ENCODE peak calls at places on chromosomes 11 and 22, in ten cellular contexts. B is GM12865, L is breast epithelium, W is fibroblast of villous mesenchyme, Z is BJ, P is H7, G is adrenal gland, E is heart left ventricle, X is fibroblast of mammary gland, Q is hepatocyte. R is an unnamed sample.

GRCh38 chr11:59197990-59198389 is 14.7 kb downstream of the MPEG1 start:
- DNase-seq in X (no peak), P (no peak), G (peak), L (no peak), Z (no peak), W (peak), Q (peak), E (peak), B (no peak), R (peak)

GRCh38 chr11:44781697-44782096 is 54.9 kb downstream of the TSPAN18 start:
- DNase-seq in X (no peak), E (no peak), Z (no peak), Q (no peak), W (peak), P (no peak), L (no peak), B (no peak), G (no peak), R (no peak)

GRCh38 chr11:64359712-64360402 is 895 bp downstream of the RPS6KA4 start:
- DNase-seq in P (no peak), Q (peak), W (no peak), X (no peak), B (peak), L (no peak), G (no peak), E (no peak), Z (no peak), R (no peak)

GRCh38 chr11:134266841-134267251 is 9.3 kb upstream of the GLB1L3 start:
- DNase-seq in B (no peak), E (no peak), X (peak), P (no peak), W (peak), Q (no peak), G (no peak), L (no peak), Z (peak), R (no peak)

GRCh38 chr22:29702931-29703594 is 16.7 kb upstream of the CABP7 start:
- DNase-seq in X (no peak), E (peak), B (peak), L (no peak), P (peak), G (no peak), W (no peak), Q (no peak), Z (no peak), R (no peak)

GRCh38 chr22:28246392-28246791 is 327.3 kb upstream of the PITPNB start:
- DNase-seq in W (no peak), B (no peak), Z (peak), L (no peak), E (no peak), P (no peak), Q (no peak), G (no peak), X (peak), R (no peak)

GRCh38 chr22:25777411-25777810 is 35.4 kb downstream of the MYO18B start:
- DNase-seq in X (no peak), L (no peak), Q (no peak), G (no peak), W (no peak), B (no peak), Z (no peak), P (no peak), E (no peak), R (no peak)

GRCh38 chr22:37309221-37310074 is 27.1 kb downstream of the CYTH4 start:
- DNase-seq in Z (no peak), G (no peak), Q (no peak), E (no peak), W (no peak), X (no peak), L (no peak), P (peak), B (peak), R (no peak)

GRCh38 chr22:45934659-45935341 is 42.2 kb downstream of the WNT7B start:
- DNase-seq in L (peak), P (no peak), Z (peak), Q (peak), X (peak), B (no peak), E (no peak), G (peak), W (peak), R (no peak)

GRCh38 chr11:30016588-30017363 is at the start of gene KCNA4:
- DNase-seq in Z (no peak), E (peak), L (no peak), G (no peak), X (no peak), Q (peak), B (no peak), W (no peak), P (peak), R (no peak)

GRCh38 chr11:119376197-119376847 is 5.2 kb downstream of the USP2 start:
- DNase-seq in B (no peak), X (no peak), Q (no peak), Z (no peak), L (peak), W (no peak), P (peak), G (no peak), E (peak), R (peak)

GRCh38 chr11:4916581-4916980 is 2.6 kb downstream of the OR51G2 start:
- DNase-seq in Z (no peak), E (no peak), X (no peak), W (no peak), L (no peak), G (no peak), Q (peak), P (no peak), B (no peak), R (no peak)

GRCh38 chr11:134576286-134576685 is 164.2 kb upstream of the B3GAT1 start:
- DNase-seq in P (no peak), Z (no peak), X (no peak), B (no peak), L (peak), E (no peak), W (no peak), G (no peak), Q (no peak), R (no peak)

GRCh38 chr11:44813401-44813800 is 86.6 kb downstream of the TSPAN18 start:
- DNase-seq in X (no peak), P (no peak), B (no peak), Q (no peak), W (no peak), G (peak), Z (no peak), L (no peak), E (peak), R (no peak)

GRCh38 chr22:32308934-32309333 is 48.7 kb upstream of the RFPL3 start:
- DNase-seq in L (no peak), G (no peak), W (no peak), E (no peak), P (no peak), B (no peak), Q (no peak), Z (no peak), X (no peak), R (no peak)

GRCh38 chr11:117443269-117444186 is 115.9 kb downstream of the CEP164 start:
- DNase-seq in E (peak), Q (peak), L (no peak), Z (no peak), P (peak), X (peak), B (peak), W (peak), G (peak), R (peak)

GRCh38 chr11:73154178-73154577 is 12.1 kb upstream of the FCHSD2 start:
- DNase-seq in Z (no peak), L (no peak), B (peak), Q (no peak), P (no peak), E (no peak), W (no peak), G (no peak), X (no peak), R (peak)

GRCh38 chr11:134863294-134863693 is 451.3 kb upstream of the B3GAT1 start:
- DNase-seq in G (no peak), Z (no peak), X (no peak), P (no peak), L (no peak), Q (peak), B (no peak), E (no peak), W (no peak), R (no peak)

DNA sequence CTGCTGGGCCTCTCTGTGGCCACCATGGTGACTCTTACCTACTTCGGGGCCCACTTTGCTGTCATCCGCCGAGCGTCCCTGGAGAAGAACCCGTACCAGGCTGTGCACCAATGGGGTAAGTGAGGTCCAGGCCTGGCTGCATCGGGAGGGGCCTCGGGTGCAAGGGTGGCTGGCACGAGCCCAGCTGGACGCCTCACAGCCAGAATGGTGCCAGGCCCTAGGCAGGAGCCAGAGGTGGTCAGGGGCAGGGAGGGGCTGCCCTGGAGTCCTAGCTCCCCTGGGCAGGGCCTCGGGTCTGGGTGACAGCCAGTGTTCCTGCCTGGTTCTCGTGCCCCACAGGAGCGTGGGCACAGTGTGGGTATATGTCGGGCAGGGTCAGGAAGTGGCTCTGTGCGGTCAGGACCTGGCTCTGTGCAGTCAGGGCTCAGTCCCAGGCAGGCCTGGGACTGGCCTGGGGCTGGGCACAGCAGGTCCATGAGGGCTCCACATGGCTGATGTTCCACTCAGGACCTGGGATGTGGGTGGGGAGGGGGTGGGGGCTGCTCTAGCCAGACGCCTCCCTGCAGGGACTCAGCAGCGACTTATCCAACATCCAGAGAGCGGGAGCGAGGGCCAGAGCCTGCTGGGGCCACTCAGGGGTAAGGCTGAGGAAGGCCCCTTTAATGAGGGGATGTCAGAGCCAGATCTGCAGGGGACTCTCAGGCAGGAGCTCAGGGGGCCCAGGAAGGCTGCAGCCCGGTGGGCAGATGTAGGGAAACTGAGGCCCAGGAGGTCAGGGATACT is 1.2 kb downstream of the TSPAN32 start:
- DNase-seq in Q (peak), P (no peak), L (peak), G (peak), W (no peak), E (peak), X (no peak), B (no peak), Z (no peak), R (no peak)
- H3K4me3 ChIP-seq in Q (no peak), P (no peak), L (no peak), G (no peak), W (no peak), E (peak), X (no peak), B (no peak), Z (no peak), R (no peak)

DNA sequence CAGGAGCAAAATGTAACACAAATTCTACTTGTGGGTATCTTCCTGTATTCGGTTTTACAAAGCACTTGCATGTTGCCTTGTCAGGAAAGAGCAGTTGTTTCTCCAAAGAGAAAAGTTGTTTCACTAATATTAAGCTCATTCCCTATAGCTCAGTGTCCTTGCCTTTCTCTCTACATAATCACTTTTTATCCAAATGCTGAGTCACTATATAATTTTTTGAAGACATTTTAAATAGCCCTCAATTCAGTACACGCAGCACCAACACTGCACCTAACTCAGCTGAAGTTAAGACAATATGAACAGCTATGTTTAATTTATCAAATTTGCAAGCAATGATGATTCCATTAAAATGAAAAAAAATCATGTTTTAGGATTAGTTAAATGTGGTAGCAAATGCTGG is 14.5 kb upstream of the MRTFA start:
- DNase-seq in B (no peak), X (no peak), G (no peak), Q (no peak), L (no peak), E (no peak), Z (no peak), P (no peak), W (no peak), R (no peak)
- H3K4me3 ChIP-seq in B (peak), X (peak), G (peak), Q (no peak), L (peak), E (peak), Z (no peak), P (no peak), W (peak), R (peak)

DNA sequence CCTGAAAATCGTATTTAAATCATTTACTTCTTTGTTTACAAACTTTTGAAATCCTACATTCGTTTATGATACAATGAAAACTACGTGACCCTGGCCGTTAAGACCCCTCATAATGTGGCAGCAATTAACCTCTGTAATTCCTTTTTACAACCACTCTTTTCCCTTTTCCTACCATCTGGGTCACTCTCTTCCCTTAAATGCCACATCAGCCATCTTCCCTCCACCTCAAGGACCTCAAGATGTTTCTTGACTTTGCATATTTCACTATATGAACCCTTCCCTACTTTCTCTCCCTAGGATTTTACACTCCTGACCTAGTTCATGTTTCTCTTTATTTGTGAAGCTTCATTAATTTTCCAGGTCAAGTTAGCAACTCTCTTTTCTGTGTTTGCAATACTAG is 26.8 kb downstream of the OR2AG2 start:
- DNase-seq in E (no peak), Z (no peak), W (no peak), X (no peak), P (no peak), L (no peak), Q (no peak), G (no peak), B (peak), R (no peak)
- H3K4me3 ChIP-seq in E (peak), Z (no peak), W (no peak), X (no peak), P (no peak), L (no peak), Q (no peak), G (no peak), B (peak), R (no peak)

GRCh38 chr11:106986261-106986660 is 32.0 kb downstream of the GUCY1A2 start:
- DNase-seq in X (peak), Z (peak), G (no peak), L (no peak), P (no peak), Q (peak), E (no peak), B (no peak), W (peak), R (peak)

GRCh38 chr11:106989056-106989455 is 29.2 kb downstream of the GUCY1A2 start:
- DNase-seq in X (peak), G (no peak), P (no peak), L (no peak), W (peak), B (no peak), Q (no peak), E (no peak), Z (no peak), R (no peak)

GRCh38 chr11:106986673-106987072 is 31.6 kb downstream of the GUCY1A2 start:
- DNase-seq in G (no peak), Q (no peak), X (no peak), Z (no peak), P (no peak), W (no peak), E (no peak), L (no peak), B (no peak), R (peak)

GRCh38 chr11:106988151-106988806 is 30.0 kb downstream of the GUCY1A2 start:
- DNase-seq in Z (peak), G (no peak), P (no peak), X (peak), E (no peak), L (no peak), W (peak), Q (peak), B (no peak), R (no peak)

DNA sequence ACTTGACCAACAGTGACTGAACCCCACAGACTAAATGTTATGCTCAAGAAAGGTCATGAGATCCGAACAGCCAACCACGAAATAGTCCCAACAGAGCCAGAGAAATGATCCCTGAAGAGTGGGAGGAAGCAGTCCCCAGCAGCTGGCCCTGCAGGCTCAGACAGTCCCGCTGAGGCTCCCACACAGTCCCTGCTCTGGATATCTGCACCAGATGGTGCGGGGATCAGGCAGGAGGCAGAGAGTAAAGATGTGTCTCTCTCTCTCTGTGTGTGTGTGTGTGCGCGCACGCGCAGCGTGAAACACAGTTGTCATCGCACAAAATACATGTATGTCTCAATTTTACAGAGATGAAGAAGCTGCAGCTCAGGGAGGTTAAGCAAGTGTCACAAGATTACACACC is 28.0 kb downstream of the GUCY1A2 start:
- DNase-seq in L (no peak), X (no peak), B (no peak), W (peak), E (peak), G (peak), Z (no peak), P (no peak), Q (no peak), R (no peak)
- H3K4me3 ChIP-seq in L (no peak), X (no peak), B (no peak), W (no peak), E (no peak), G (no peak), Z (no peak), P (no peak), Q (no peak), R (no peak)

R was measured in tibial artery.